ENCODE peak calls at places on chromosomes 7 and 10, in seven cellular contexts. Z, G, S, O, V, N and T are unnamed samples.

GRCh38 chr10:112896273-112896672 is 53.8 kb upstream of the TCF7L2 start:
- DNase-seq in Z (no peak), G (no peak), S (no peak), O (peak), V (no peak), N (no peak), T (no peak)

GRCh38 chr10:80453715-80454525 is at the start of gene TSPAN14:
- DNase-seq in Z (peak), G (peak), S (peak), O (peak), V (peak), N (peak), T (peak)

GRCh38 chr7:152495867-152496266 is 60.1 kb upstream of the KMT2C start:
- DNase-seq in Z (no peak), G (no peak), S (no peak), O (no peak), V (no peak), N (no peak), T (no peak)

GRCh38 chr10:13683017-13683416 is 96.3 kb downstream of the PRPF18 start:
- DNase-seq in Z (no peak), G (no peak), S (no peak), O (no peak), V (no peak), N (no peak), T (no peak)

GRCh38 chr7:24381919-24382505 is 98.0 kb downstream of the NPY start:
- DNase-seq in Z (no peak), G (peak), S (peak), O (peak), V (no peak), N (no peak), T (no peak)

GRCh38 chr10:71453186-71453585 is 56.5 kb downstream of the CDH23 start:
- DNase-seq in Z (no peak), G (no peak), S (no peak), O (no peak), V (no peak), N (no peak), T (no peak)

GRCh38 chr7:105741993-105742392 is 134.4 kb downstream of the ATXN7L1 start:
- DNase-seq in Z (no peak), G (no peak), S (no peak), O (no peak), V (no peak), N (no peak), T (no peak)

GRCh38 chr10:7826971-7827370 is 8.7 kb downstream of the TAF3 start:
- DNase-seq in Z (no peak), G (no peak), S (peak), O (peak), V (no peak), N (no peak), T (no peak)

GRCh38 chr10:62047960-62048383 is 146.5 kb downstream of the ARID5B start:
- DNase-seq in Z (no peak), G (no peak), S (peak), O (peak), V (no peak), N (no peak), T (no peak)